ENCODE peak calls at places on chromosomes 3 and 15, in eight cellular contexts. Y is right lobe of liver, U is BJ, A is fibroblast of lung, Z is breast epithelium, H is GM06990, W is upper lobe of left lung, J is endodermal cell. K is an unnamed sample. For H3K27me3, the result is how much of the 10 kb centered on the place peaks cover.

GRCh38 chr3:172074578-172074977 is 35.2 kb downstream of the FNDC3B start:
- DNase-seq in Z (no peak), A (no peak), J (no peak), Y (peak), W (no peak), H (no peak), U (no peak), K (no peak)

GRCh38 chr3:112560330-112560729 is 1.4 kb downstream of the ATG3 start:
- DNase-seq in H (no peak), Z (no peak), A (no peak), W (no peak), J (no peak), U (no peak), Y (no peak), K (no peak)

GRCh38 chr15:25613113-25613512 is 174.3 kb upstream of the UBE3A start:
- DNase-seq in A (no peak), Z (no peak), J (no peak), H (no peak), W (no peak), U (no peak), Y (no peak), K (no peak)

GRCh38 chr3:123110238-123110952 is 43.6 kb downstream of the PDIA5 start:
- DNase-seq in J (no peak), Z (no peak), U (no peak), W (no peak), H (no peak), A (no peak), Y (no peak), K (no peak)

GRCh38 chr3:125374501-125374995 is 577 bp downstream of the ZNF148 start:
- DNase-seq in Z (no peak), J (peak), A (peak), Y (peak), H (no peak), U (no peak), W (no peak), K (no peak)

GRCh38 chr3:122111974-122112373 is 56.8 kb downstream of the CD86 start:
- DNase-seq in H (no peak), W (no peak), Y (no peak), A (no peak), Z (no peak), J (no peak), U (no peak), K (no peak)

GRCh38 chr15:40257656-40258450 is 19.0 kb downstream of the PAK6 start:
- DNase-seq in Y (no peak), H (no peak), W (no peak), A (peak), Z (no peak), U (no peak), J (no peak), K (no peak)

GRCh38 chr3:129783470-129783869 is 110.0 kb downstream of the TMCC1 start:
- DNase-seq in Y (no peak), J (no peak), H (no peak), Z (no peak), W (no peak), A (peak), U (peak), K (no peak)

GRCh38 chr3:124882749-124883148 is 4.4 kb downstream of the ITGB5 start:
- DNase-seq in H (no peak), A (peak), Z (no peak), J (peak), Y (no peak), W (no peak), U (no peak), K (no peak)

GRCh38 chr3:115525726-115526125 is 97.6 kb upstream of the GAP43 start:
- DNase-seq in Y (no peak), H (no peak), J (no peak), W (no peak), A (peak), Z (no peak), U (no peak), K (no peak)

GRCh38 chr3:157279237-157279636 is 119.3 kb upstream of the CCNL1 start:
- DNase-seq in Z (no peak), H (no peak), J (no peak), W (no peak), U (no peak), A (no peak), Y (no peak), K (no peak)

GRCh38 chr3:174376346-174376745 is 482.8 kb upstream of the NAALADL2 start:
- DNase-seq in U (no peak), W (no peak), Z (no peak), Y (no peak), J (no peak), H (no peak), A (peak), K (no peak)

GRCh38 chr3:114624676-114625181 is 330.9 kb downstream of the TIGIT start:
- DNase-seq in Y (peak), W (no peak), U (peak), J (peak), A (peak), H (no peak), Z (peak), K (peak)

GRCh38 chr3:11832964-11833621 is 13.6 kb downstream of the TAMM41 start:
- DNase-seq in U (no peak), A (peak), W (no peak), Y (peak), H (no peak), J (no peak), Z (no peak), K (no peak)

GRCh38 chr3:141055536-141056445 is 4.6 kb downstream of the SPSB4 start:
- DNase-seq in A (no peak), Y (no peak), U (no peak), Z (no peak), H (no peak), J (no peak), W (no peak), K (no peak)

GRCh38 chr3:65569129-65569528 is 469.6 kb downstream of the MAGI1 start:
- DNase-seq in Z (no peak), A (no peak), H (no peak), Y (no peak), W (no peak), J (no peak), U (no peak), K (no peak)

GRCh38 chr3:154062513-154062912 is 58.7 kb upstream of the ARHGEF26 start:
- DNase-seq in U (no peak), H (no peak), Y (no peak), A (no peak), Z (no peak), W (no peak), J (peak), K (no peak)

DNA sequence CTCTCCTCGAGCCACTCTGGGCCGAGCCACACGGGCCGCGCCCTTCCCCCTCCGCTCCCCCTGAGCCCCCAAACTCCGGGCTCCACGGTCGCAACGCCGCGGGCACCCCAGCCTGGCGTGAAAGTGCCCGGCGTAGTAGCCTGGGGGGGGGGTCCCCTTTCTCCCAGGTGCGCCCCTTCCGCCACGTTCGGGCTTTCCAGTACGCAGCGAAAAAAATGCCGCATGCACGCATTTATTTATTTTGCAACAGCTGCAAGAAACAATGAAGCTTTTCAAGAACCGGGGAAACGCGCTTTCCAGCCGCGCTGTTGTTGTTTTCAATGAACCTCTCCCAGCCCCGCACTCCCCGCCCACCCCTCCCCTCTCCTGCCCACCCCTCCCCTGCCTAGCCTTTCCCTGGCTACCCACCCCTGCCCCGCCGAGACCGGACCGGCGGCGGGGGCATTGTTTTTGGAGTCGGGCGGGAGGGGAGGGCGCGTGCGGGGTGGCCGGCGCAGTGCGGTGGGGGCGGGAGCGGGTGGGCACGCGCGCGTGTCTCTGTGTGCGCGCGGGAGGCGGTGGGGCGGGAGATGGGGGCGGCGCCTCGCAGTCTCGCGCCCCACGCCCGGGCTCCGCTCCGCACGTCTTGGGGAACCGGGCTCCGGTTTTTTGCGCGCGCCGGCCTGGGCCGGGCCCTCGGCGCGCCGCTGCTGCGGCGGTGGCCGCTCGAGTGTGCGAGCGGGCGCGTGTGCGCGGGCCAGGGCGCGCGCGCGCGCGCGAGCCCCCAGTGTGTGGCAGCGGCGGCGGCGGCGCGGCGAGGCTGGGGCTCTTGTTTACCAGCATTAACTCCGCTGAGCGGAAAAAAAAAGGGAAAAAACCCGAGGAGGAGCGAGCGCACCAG is at the start of gene IGF1R:
- DNase-seq in A (peak), J (peak), W (peak), Y (peak), U (no peak), H (peak), Z (peak), K (no peak)
- TF ChIP-seq CTCF in A (peak), J (no peak), W (peak), Y (peak), U (peak), H (no peak), Z (peak), K (no peak)

GRCh38 chr3:184604956-184605290 is 43.3 kb downstream of the EPHB3 start:
- DNase-seq in Y (no peak), U (no peak), Z (no peak), J (no peak), H (no peak), A (no peak), W (no peak), K (no peak)

GRCh38 chr3:184602406-184603155 is 41.0 kb downstream of the EPHB3 start:
- DNase-seq in H (no peak), A (no peak), J (peak), Z (no peak), U (no peak), Y (no peak), W (no peak), K (no peak)

GRCh38 chr3:184603156-184604030 is 41.8 kb downstream of the EPHB3 start:
- DNase-seq in Z (no peak), A (no peak), Y (no peak), U (no peak), H (no peak), W (no peak), J (peak), K (no peak)

GRCh38 chr3:184601576-184602405 is 40.2 kb downstream of the EPHB3 start:
- DNase-seq in Y (no peak), Z (no peak), J (peak), W (peak), A (no peak), H (no peak), U (no peak), K (no peak)

GRCh38 chr3:184604039-184604955 is 42.7 kb downstream of the EPHB3 start:
- DNase-seq in Y (no peak), Z (no peak), U (no peak), A (no peak), H (no peak), W (peak), J (peak), K (no peak)
- H3K4me3 ChIP-seq in Y (peak), Z (peak), U (no peak), A (peak), H (no peak), W (peak), J (peak), K (peak)

GRCh38 chr3:33166095-33166494 is 52.3 kb downstream of the CRTAP start:
- DNase-seq in W (no peak), Y (no peak), A (no peak), H (no peak), J (no peak), U (no peak), Z (no peak), K (no peak)
- H3K27me3 ChIP-seq in W (under half), Y (under half), A (under half), H (under half), J (under half), U (under half), Z (under half), K (under half)

GRCh38 chr15:69723404-69724097 is 270.9 kb downstream of the RPLP1 start:
- DNase-seq in Z (no peak), H (no peak), W (no peak), A (no peak), U (no peak), Y (no peak), J (peak), K (no peak)
- TF ChIP-seq CTCF in Z (no peak), H (peak), W (no peak), A (no peak), U (no peak), Y (no peak), J (peak), K (peak)

K was measured in kidney epithelial cell.